ENCODE peak calls at places on chromosomes 7 and 10, in five cellular contexts. T is AG04450, G is stomach, Q is neural progenitor cell, K is pancreas. Z is an unnamed sample. For H3K9me3, the result is how much of the 10 kb centered on the place peaks cover.

GRCh38 chr7:93115796-93116195 is 2.0 kb downstream of the SAMD9 start:
- DNase-seq in T (peak), G (no peak), Q (no peak), K (no peak), Z (no peak)

GRCh38 chr10:50464004-50464409 is 159.7 kb downstream of the SGMS1 start:
- DNase-seq in T (no peak), G (no peak), Q (no peak), K (no peak), Z (no peak)

GRCh38 chr10:22427890-22428571 is 82.7 kb downstream of the SPAG6 start:
- DNase-seq in T (peak), G (no peak), Q (no peak), K (no peak), Z (no peak)

GRCh38 chr7:74355091-74355490 is 65.9 kb downstream of the CLIP2 start:
- DNase-seq in T (peak), G (peak), Q (no peak), K (no peak), Z (no peak)

GRCh38 chr10:86153751-86154150 is 212.8 kb downstream of the GRID1 start:
- DNase-seq in T (no peak), G (no peak), Q (no peak), K (no peak), Z (no peak)

GRCh38 chr7:140673063-140673769 is 471 bp downstream of the ADCK2 start:
- DNase-seq in T (no peak), G (peak), Q (peak), K (peak), Z (peak)

GRCh38 chr7:91383186-91383585 is 119.0 kb downstream of the FZD1 start:
- DNase-seq in T (peak), G (no peak), Q (no peak), K (no peak), Z (no peak)

GRCh38 chr7:103989200-103989784 is at the start of gene RELN:
- DNase-seq in T (no peak), G (no peak), Q (peak), K (peak), Z (no peak)

GRCh38 chr7:118195837-118196474 is 12.0 kb downstream of the LSM8 start:
- DNase-seq in T (peak), G (peak), Q (peak), K (no peak), Z (peak)

GRCh38 chr10:117137031-117137910 is 799 bp downstream of the VAX1 start:
- DNase-seq in T (no peak), G (no peak), Q (peak), K (peak), Z (no peak)

GRCh38 chr7:44073664-44074348 is 8.4 kb upstream of the PGAM2 start:
- DNase-seq in T (no peak), G (peak), Q (no peak), K (no peak), Z (peak)

GRCh38 chr7:12131122-12131521 is 80.0 kb upstream of the TMEM106B start:
- DNase-seq in T (no peak), G (no peak), Q (no peak), K (no peak), Z (no peak)

GRCh38 chr10:85510682-85511081 is 855.9 kb downstream of the GRID1 start:
- DNase-seq in T (no peak), G (no peak), Q (peak), K (no peak), Z (no peak)

GRCh38 chr10:80357000-80357803 is 621 bp downstream of the DYDC2 start:
- DNase-seq in T (no peak), G (no peak), Q (peak), K (peak), Z (no peak)

GRCh38 chr7:52779004-52779403 is 256.4 kb upstream of the POM121L12 start:
- DNase-seq in T (no peak), G (no peak), Q (no peak), K (no peak), Z (no peak)

GRCh38 chr10:125871341-125871740 is 9.8 kb downstream of the DHX32 start:
- DNase-seq in T (peak), G (no peak), Q (no peak), K (no peak), Z (no peak)

GRCh38 chr10:129459762-129460539 is 7.1 kb upstream of the MGMT start:
- DNase-seq in T (no peak), G (no peak), Q (no peak), K (no peak), Z (no peak)

GRCh38 chr10:14550471-14550941 is 219.8 kb upstream of the FRMD4A start:
- DNase-seq in T (no peak), G (no peak), Q (no peak), K (no peak), Z (no peak)

GRCh38 chr10:3977761-3978160 is 192.8 kb upstream of the KLF6 start:
- DNase-seq in T (no peak), G (no peak), Q (no peak), K (no peak), Z (no peak)

GRCh38 chr10:102837230-102837721 is at the start of gene CYP17A1:
- DNase-seq in T (no peak), G (peak), Q (no peak), K (no peak), Z (peak)

GRCh38 chr7:111836592-111836991 is 274.3 kb upstream of the IMMP2L start:
- DNase-seq in T (no peak), G (no peak), Q (no peak), K (no peak), Z (no peak)

GRCh38 chr7:151964951-151965350 is 8.7 kb downstream of the GALNTL5 start:
- DNase-seq in T (no peak), G (no peak), Q (no peak), K (no peak), Z (no peak)

GRCh38 chr7:57218196-57218716 is 86.0 kb upstream of the ZNF479 start:
- DNase-seq in T (no peak), G (no peak), Q (no peak), K (peak), Z (no peak)
- H3K9me3 ChIP-seq in T (half or more), G (half or more), Q (under half), K (under half), Z (under half)

GRCh38 chr7:121001234-121001633 is 12.7 kb downstream of the CPED1 start:
- DNase-seq in T (no peak), G (no peak), Q (no peak), K (no peak), Z (no peak)

GRCh38 chr7:121002755-121003114 is 14.2 kb downstream of the CPED1 start:
- DNase-seq in T (no peak), G (no peak), Q (no peak), K (no peak), Z (no peak)

GRCh38 chr7:121003986-121004685 is 15.6 kb downstream of the CPED1 start:
- DNase-seq in T (no peak), G (no peak), Q (no peak), K (no peak), Z (peak)

GRCh38 chr7:121000091-121000983 is 11.8 kb downstream of the CPED1 start:
- DNase-seq in T (no peak), G (no peak), Q (no peak), K (no peak), Z (no peak)

DNA sequence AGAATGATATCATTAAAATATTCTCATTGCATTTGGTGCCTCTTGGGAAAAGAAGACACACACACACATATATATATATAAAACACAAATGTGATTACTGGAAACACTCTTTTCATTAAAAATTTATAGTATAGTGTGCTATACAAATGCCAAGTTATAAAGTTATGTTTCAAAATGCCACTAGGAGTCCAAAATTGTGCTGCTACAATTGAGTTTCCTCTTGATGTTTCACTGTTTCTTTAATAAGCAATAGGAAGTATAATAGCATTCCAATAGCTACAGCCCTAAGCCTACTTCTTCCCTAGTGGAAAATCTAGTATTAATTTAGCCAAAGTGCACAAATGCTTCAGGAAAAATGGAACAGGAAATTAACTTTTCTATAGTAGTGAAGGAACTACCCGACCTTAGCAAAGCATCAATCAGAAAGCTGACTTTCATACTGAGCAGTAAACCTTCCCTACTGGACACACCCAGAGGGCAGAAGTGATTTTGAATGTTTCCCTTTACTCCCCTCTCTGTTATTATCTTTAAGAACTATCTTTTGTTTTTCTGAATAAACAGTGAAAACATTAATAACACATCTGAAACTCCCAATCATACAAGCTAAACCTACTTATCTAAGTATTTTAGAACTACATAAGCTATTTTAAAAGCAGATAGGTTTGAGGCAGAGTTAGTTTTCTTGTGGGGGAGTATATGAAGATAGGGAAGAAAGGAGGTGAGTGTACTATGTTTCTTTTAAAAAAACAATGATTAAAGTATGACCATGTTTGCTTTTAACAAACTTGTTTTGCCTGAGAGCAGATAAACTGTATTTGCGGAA is 13.6 kb downstream of the CPED1 start:
- DNase-seq in T (no peak), G (no peak), Q (no peak), K (no peak), Z (no peak)
- TF ChIP-seq CTCF in T (no peak), G (no peak), Q (no peak), K (no peak), Z (no peak)

GRCh38 chr10:70655316-70655715 is 17.0 kb upstream of the ADAMTS14 start:
- DNase-seq in T (no peak), G (no peak), Q (no peak), K (no peak), Z (no peak)
- H3K9me3 ChIP-seq in T (under half), G (under half), Q (under half), K (under half), Z (under half)

GRCh38 chr10:33487014-33487776 is 152.7 kb upstream of the NRP1 start:
- DNase-seq in T (no peak), G (no peak), Q (peak), K (no peak), Z (no peak)
- TF ChIP-seq CTCF in T (peak), G (no peak), Q (no peak), K (no peak), Z (no peak)

DNA sequence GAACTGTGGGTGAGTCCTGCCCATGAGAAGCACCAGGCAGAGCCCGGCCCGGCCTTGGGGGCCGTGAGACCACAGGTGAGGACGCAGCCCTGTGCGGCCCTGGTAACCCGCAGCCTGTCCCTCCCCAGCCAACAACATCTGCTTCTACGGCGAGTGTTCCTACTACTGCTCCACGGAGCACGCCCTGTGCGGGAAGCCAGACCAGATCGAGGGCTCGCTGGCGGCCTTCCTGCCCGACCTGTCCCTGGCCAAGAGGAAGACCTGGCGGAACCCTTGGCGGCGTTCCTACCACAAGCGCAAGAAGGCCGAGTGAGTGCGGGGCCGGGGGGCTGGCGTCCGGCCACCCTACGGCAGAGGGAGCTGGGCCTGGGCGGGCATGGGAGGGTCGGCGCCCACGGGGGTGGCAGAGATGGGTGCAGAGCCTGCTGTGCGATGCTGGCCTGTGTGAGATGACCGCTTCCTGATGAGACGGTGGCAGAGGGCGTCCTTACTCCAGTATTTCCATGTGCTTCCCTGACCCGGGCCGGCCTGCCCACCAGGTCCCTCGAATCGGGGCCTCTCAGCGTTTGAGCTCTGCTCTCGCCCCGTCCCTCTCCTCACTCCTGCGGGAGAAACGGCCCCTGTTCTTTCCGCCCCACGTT is 34.1 kb upstream of the FOXL3 start:
- DNase-seq in T (no peak), G (no peak), Q (no peak), K (no peak), Z (no peak)
- H3K9me3 ChIP-seq in T (half or more), G (under half), Q (under half), K (under half), Z (under half)

DNA sequence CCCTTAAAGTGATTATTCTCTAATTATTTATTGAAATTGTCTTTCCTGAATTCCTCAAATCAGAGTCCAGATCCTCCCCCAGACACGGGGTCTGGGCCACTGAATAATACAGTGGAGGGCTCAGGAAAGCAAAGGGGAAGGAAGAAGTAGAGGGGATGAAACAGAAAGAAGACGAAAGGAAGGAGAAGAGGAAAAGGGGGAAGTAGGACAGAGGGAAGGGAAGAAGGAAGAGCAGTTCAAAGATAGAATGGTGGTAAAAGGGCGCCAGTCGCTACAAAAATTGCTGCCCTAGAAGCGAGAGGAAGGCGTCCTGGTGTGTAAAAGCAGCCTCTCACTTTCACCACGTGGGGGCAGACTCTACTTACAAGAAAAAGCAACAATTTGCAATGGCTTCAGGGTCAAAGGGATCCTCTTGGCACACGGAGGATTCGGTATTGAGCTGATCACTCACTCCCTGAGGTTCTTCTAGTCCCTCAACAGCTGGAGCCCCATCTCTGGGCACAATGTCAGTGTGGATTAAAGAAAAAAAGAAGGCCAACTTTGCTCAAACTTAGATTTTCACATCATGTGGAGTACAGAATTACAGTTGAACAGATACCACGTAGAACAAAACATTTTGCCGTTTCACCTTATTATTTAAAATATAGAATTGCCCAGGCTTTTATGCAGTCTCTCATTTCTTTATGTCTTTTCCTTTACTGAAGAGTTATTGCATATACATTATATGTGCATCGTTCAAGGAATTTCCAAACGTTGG is 31.4 kb upstream of the NPVF start:
- DNase-seq in T (peak), G (peak), Q (peak), K (no peak), Z (peak)
- TF ChIP-seq CTCF in T (peak), G (peak), Q (peak), K (peak), Z (peak)

GRCh38 chr7:57415326-57415725 is 34.7 kb upstream of the ZNF716 start:
- DNase-seq in T (no peak), G (no peak), Q (no peak), K (no peak), Z (no peak)
- H3K9me3 ChIP-seq in T (half or more), G (half or more), Q (under half), K (under half), Z (under half)

GRCh38 chr10:113589225-113589770 is 36.4 kb downstream of the HABP2 start:
- DNase-seq in T (no peak), G (no peak), Q (no peak), K (no peak), Z (no peak)

GRCh38 chr10:113600569-113600968 is 47.7 kb downstream of the HABP2 start:
- DNase-seq in T (no peak), G (no peak), Q (no peak), K (no peak), Z (no peak)

GRCh38 chr10:113592380-113592779 is 39.5 kb downstream of the HABP2 start:
- DNase-seq in T (no peak), G (no peak), Q (no peak), K (no peak), Z (no peak)

GRCh38 chr10:113590581-113590980 is 37.7 kb downstream of the HABP2 start:
- DNase-seq in T (no peak), G (no peak), Q (no peak), K (no peak), Z (no peak)

DNA sequence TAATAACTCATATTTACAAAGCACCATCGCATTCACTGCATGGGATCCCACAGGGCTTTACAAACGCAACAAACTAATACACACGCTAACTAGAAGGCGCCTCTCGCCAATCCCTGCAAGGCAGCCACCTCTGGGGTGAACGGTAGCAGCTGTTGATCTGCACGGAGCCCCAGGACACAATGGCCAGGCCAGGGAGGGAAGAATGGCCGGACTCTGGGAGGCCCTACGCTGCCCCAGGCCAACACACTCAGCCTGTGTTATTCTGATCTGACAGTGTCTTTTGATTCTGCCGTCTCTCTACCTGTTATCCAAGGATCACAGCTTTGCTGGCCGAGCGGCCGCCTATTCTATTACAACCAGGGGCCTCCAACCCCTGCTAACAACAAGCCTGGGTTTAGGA is 41.8 kb downstream of the HABP2 start:
- DNase-seq in T (no peak), G (no peak), Q (peak), K (no peak), Z (no peak)
- TF ChIP-seq CTCF in T (no peak), G (no peak), Q (no peak), K (no peak), Z (no peak)

DNA sequence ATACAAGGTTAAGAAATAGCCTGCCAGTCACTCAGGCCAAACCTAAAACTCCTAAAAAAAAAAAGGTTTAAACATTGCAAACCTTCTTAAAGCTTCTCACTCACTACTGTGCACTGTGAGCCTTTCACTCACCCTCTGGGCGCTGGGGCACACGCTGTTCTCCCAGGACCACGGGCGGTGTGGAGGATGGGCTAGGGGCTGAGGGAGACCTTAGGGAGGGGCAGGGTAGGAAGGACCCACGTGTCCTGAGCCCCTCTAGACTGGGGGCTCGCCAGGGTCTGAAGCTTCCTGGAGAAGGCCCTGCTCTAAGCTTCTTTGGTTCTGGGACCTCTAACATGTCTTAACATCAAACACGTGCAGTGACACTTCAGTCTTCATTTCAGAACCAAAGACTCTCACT is 569.8 kb downstream of the DNAJB6 start:
- DNase-seq in T (no peak), G (no peak), Q (no peak), K (no peak), Z (no peak)
- H3K9me3 ChIP-seq in T (half or more), G (under half), Q (under half), K (under half), Z (under half)